ENCODE peak calls at places on chromosomes 11 and 22, in seven cellular contexts. K, L, D, J, X, S and Y are unnamed samples.

GRCh38 chr22:19772673-19773469 is 12.3 kb downstream of the TBX1 start:
- DNase-seq in D (no peak), L (no peak), X (no peak), K (no peak), J (no peak), S (no peak), Y (peak; percentile 50)

GRCh38 chr22:37018815-37019308 is 385 bp downstream of the TST start:
- DNase-seq in J (no peak), S (peak; percentile 57), K (peak; percentile 70), L (no peak), D (peak; percentile 25), X (peak; percentile 40), Y (peak; percentile 59)

GRCh38 chr11:65292866-65293265 is 21.8 kb upstream of the CDC42EP2 start:
- DNase-seq in X (no peak), K (peak; percentile 37), S (no peak), D (no peak), J (no peak), L (no peak), Y (no peak)

GRCh38 chr11:50088231-50088630 is 55.6 kb downstream of the OR4C45 start:
- DNase-seq in K (no peak), L (no peak), X (no peak), D (peak; percentile 1), J (peak; percentile 63), S (no peak), Y (no peak)

GRCh38 chr22:32969502-32969901 is 88.7 kb downstream of the SYN3 start:
- DNase-seq in K (no peak), L (no peak), X (peak; percentile 63), J (no peak), D (no peak), S (no peak), Y (no peak)

GRCh38 chr11:44982496-44983062 is 31.9 kb upstream of the TP53I11 start:
- DNase-seq in S (no peak), J (no peak), X (no peak), K (no peak), D (no peak), L (no peak), Y (no peak)

GRCh38 chr22:19103881-19104821 is 18.1 kb downstream of the DGCR2 start:
- DNase-seq in K (peak; percentile 86), J (no peak), L (no peak), S (peak; percentile 26), D (no peak), X (no peak), Y (peak; percentile 31)

GRCh38 chr11:9955387-9955786 is 291.5 kb downstream of the SWAP70 start:
- DNase-seq in X (no peak), D (no peak), L (no peak), K (peak; percentile 23), J (no peak), S (peak; percentile 9), Y (no peak)

GRCh38 chr22:39616781-39617180 is 46.2 kb downstream of the CACNA1I start:
- DNase-seq in L (no peak), K (no peak), J (no peak), X (no peak), D (no peak), S (no peak), Y (no peak)

GRCh38 chr11:119611027-119611426 is 118.0 kb downstream of the NECTIN1 start:
- DNase-seq in X (no peak), J (no peak), S (no peak), L (no peak), D (no peak), K (no peak), Y (no peak)

GRCh38 chr11:120306519-120307242 is 18.4 kb upstream of the TLCD5 start:
- DNase-seq in L (peak; percentile 70), X (no peak), S (peak; percentile 97), D (peak; percentile 89), J (peak; percentile 89), K (peak; percentile 86), Y (peak; percentile 56)

GRCh38 chr22:37177221-37177620 is 10.8 kb downstream of the C1QTNF6 start:
- DNase-seq in S (no peak), X (no peak), L (no peak), K (no peak), D (no peak), J (no peak), Y (no peak)

GRCh38 chr22:35987487-35987886 is 41.1 kb downstream of the RBFOX2 start:
- DNase-seq in D (no peak), X (peak; percentile 15), J (no peak), S (peak; percentile 81), K (peak; percentile 61), L (no peak), Y (peak; percentile 62)

GRCh38 chr11:83191491-83191890 is 2.0 kb upstream of the ANKRD42 start:
- DNase-seq in K (no peak), L (no peak), S (no peak), D (no peak), J (no peak), X (no peak), Y (no peak)

GRCh38 chr11:110311783-110312578 is 15.6 kb upstream of the RDX start:
- DNase-seq in L (no peak), K (peak; percentile 55), S (peak; percentile 65), J (peak; percentile 83), X (no peak), D (no peak), Y (no peak)

GRCh38 chr11:26201411-26201810 is 130.5 kb upstream of the ANO3 start:
- DNase-seq in J (no peak), X (no peak), S (peak; percentile 66), K (peak; percentile 84), L (no peak), D (peak; percentile 46), Y (peak; percentile 6)

GRCh38 chr22:40758390-40758789 is 60.8 kb downstream of the SLC25A17 start:
- DNase-seq in K (no peak), L (no peak), X (no peak), D (peak; percentile 72), J (peak; percentile 67), S (no peak), Y (no peak)

GRCh38 chr11:102389253-102389652 is 42.2 kb downstream of the BIRC2 start:
- DNase-seq in D (peak; percentile 23), X (no peak), S (no peak), J (peak; percentile 54), K (no peak), L (no peak), Y (no peak)

GRCh38 chr11:67372232-67372992 is 986 bp downstream of the CLCF1 start:
- DNase-seq in X (no peak), D (no peak), S (peak; percentile 48), J (no peak), L (no peak), K (no peak), Y (no peak)

GRCh38 chr11:103997082-103997481 is 39.4 kb upstream of the DDI1 start:
- DNase-seq in L (no peak), D (no peak), J (no peak), X (no peak), S (no peak), K (no peak), Y (no peak)

GRCh38 chr11:129223701-129224149 is 31.6 kb upstream of the ARHGAP32 start:
- DNase-seq in D (peak; percentile 62), L (no peak), X (no peak), J (no peak), S (peak; percentile 76), K (peak; percentile 70), Y (peak; percentile 38)

GRCh38 chr11:1150095-1150494 is 7.7 kb upstream of the MUC5AC start:
- DNase-seq in K (no peak), L (no peak), S (no peak), J (no peak), X (no peak), D (no peak), Y (no peak)

GRCh38 chr11:129061466-129062194 is 119.0 kb upstream of the TP53AIP1 start:
- DNase-seq in J (peak; percentile 80), L (peak; percentile 80), X (no peak), D (peak; percentile 88), K (no peak), S (peak; percentile 75), Y (peak; percentile 70)

GRCh38 chr11:61874460-61874809 is 16.9 kb downstream of the FADS3 start:
- DNase-seq in L (no peak), S (no peak), J (no peak), D (no peak), X (no peak), K (no peak), Y (no peak)

GRCh38 chr11:60282291-60282690 is 1.8 kb downstream of the MS4A4A start:
- DNase-seq in K (no peak), L (no peak), S (no peak), J (no peak), X (no peak), D (no peak), Y (no peak)
- H3K4me3 ChIP-seq in K (no peak overlapping the region), L (no peak overlapping the region), S (no peak overlapping the region), J (no peak overlapping the region), X (no peak overlapping the region), D (no peak overlapping the region), Y (no peak overlapping the region)

DNA sequence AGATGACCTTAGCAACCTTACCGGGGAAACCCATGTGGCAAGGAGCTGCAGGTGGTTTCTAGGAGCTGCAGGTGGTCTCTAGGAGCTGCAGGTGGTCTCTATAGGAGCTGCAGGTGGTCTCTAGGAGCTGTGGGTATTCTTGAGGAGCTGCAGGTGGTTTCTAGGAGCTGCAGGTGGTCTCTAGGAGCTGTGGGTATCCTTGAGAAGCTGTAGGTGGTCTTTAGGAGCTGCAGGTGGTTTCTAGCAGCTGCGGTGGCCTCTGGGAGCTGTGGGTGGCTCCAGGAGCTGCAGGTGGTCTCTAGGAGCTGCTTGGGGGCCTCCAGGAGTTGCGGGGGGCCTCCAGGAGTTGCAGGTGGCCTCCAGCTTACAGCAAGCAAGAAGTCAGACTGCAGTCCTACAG is 997.5 kb downstream of the TBC1D22A start:
- DNase-seq in J (no peak), K (no peak), L (no peak), D (no peak), X (no peak), S (no peak), Y (no peak)
- TF ChIP-seq EZH2 in J (no peak), K (no peak), L (no peak), D (no peak), X (no peak), S (no peak), Y (no peak)

GRCh38 chr22:43341565-43341964 is 1.6 kb downstream of the SCUBE1 start:
- DNase-seq in X (no peak), S (no peak), L (no peak), K (no peak), J (no peak), D (no peak), Y (no peak)
- H3K4me3 ChIP-seq in X (no peak overlapping the region), S (no peak overlapping the region), L (no peak overlapping the region), K (no peak overlapping the region), J (no peak overlapping the region), D (no peak overlapping the region), Y (no peak overlapping the region)

GRCh38 chr22:38467438-38467903 is 425 bp upstream of the KDELR3 start:
- DNase-seq in S (no peak), J (no peak), K (no peak), L (no peak), X (no peak), D (no peak), Y (no peak)
- TF ChIP-seq EZH2 in S (no peak), J (no peak), K (no peak), L (no peak), X (no peak), D (no peak), Y (no peak)

GRCh38 chr22:30892731-30893221 is 75.8 kb downstream of the MORC2 start:
- DNase-seq in S (no peak), J (no peak), X (no peak), L (no peak), K (no peak), D (no peak), Y (no peak)
- H3K4me3 ChIP-seq in S (no peak overlapping the region), J (no peak overlapping the region), X (no peak overlapping the region), L (no peak overlapping the region), K (no peak overlapping the region), D (no peak overlapping the region), Y (no peak overlapping the region)